ENCODE peak calls at places on chromosomes 7 and 10, in four cellular contexts. J is keratinocyte; M is CD8-positive, alpha-beta T cell; Z is brain microvascular endothelial cell. Y is an unnamed sample.

GRCh38 chr10:4470231-4470840 is 355.7 kb upstream of the AKR1E2 start:
- DNase-seq in J (no peak), M (no peak), Z (peak), Y (peak)

GRCh38 chr10:76150139-76150885 is 718.9 kb downstream of the LRMDA start:
- DNase-seq in J (no peak), M (no peak), Z (no peak), Y (peak)

GRCh38 chr7:128021361-128021760 is 9.9 kb downstream of the LRRC4 start:
- DNase-seq in J (peak), M (no peak), Z (no peak), Y (peak)

GRCh38 chr7:37428681-37429434 is 19.8 kb downstream of the ELMO1 start:
- DNase-seq in J (no peak), M (no peak), Z (no peak), Y (no peak)

GRCh38 chr7:132472463-132473120 is 103.7 kb downstream of the PLXNA4 start:
- DNase-seq in J (no peak), M (no peak), Z (no peak), Y (peak)

GRCh38 chr10:116664631-116665030 is 43.9 kb downstream of the PNLIPRP2 start:
- DNase-seq in J (no peak), M (no peak), Z (no peak), Y (no peak)

GRCh38 chr7:2738766-2739549 is 51.0 kb downstream of the AMZ1 start:
- DNase-seq in J (no peak), M (peak), Z (no peak), Y (no peak)

GRCh38 chr10:131980757-131981428 is 830 bp downstream of the BNIP3 start:
- DNase-seq in J (no peak), M (no peak), Z (no peak), Y (no peak)

GRCh38 chr7:88361357-88361756 is 54.7 kb upstream of the STEAP4 start:
- DNase-seq in J (no peak), M (no peak), Z (no peak), Y (no peak)

GRCh38 chr10:60845038-60845437 is 66.8 kb downstream of the CDK1 start:
- DNase-seq in J (no peak), M (no peak), Z (no peak), Y (no peak)
- H3K4me3 ChIP-seq in J (no peak), M (no peak), Z (no peak), Y (no peak)

DNA sequence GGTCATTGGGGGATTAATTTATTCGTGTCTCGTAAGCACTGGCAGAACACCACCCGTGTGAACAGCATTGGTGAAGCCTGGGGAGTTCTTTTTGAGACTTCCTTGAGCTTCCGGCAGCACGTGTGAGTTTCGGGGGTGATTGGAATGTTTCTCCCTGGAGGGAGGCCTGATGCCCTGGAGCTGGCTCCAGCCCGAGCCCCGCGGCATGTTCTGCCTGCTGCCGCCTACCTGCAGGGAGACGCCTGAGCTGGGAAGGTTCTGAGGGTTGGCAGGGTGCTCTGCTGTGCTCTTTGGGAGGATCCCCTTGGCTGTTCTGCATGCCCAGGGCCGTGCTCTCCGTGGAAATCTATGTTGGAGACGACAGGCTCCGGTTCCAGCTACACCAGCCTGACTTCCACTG is 159.3 kb downstream of the MGMT start:
- DNase-seq in J (no peak), M (no peak), Z (no peak), Y (no peak)
- TF ChIP-seq CTCF in J (no peak), M (no peak), Z (no peak), Y (no peak)

GRCh38 chr7:32941996-32942782 is 15.1 kb upstream of the FKBP9 start:
- DNase-seq in J (no peak), M (peak), Z (peak), Y (peak)

GRCh38 chr7:32941181-32941995 is 15.9 kb upstream of the FKBP9 start:
- DNase-seq in J (no peak), M (no peak), Z (no peak), Y (no peak)

GRCh38 chr7:32942783-32943653 is 14.2 kb upstream of the FKBP9 start:
- DNase-seq in J (no peak), M (peak), Z (peak), Y (peak)

GRCh38 chr7:32947420-32947983 is 9.7 kb upstream of the FKBP9 start:
- DNase-seq in J (no peak), M (no peak), Z (no peak), Y (no peak)

GRCh38 chr7:32943654-32944030 is 13.6 kb upstream of the FKBP9 start:
- DNase-seq in J (no peak), M (no peak), Z (no peak), Y (no peak)
- H3K4me3 ChIP-seq in J (no peak), M (no peak), Z (no peak), Y (no peak)

GRCh38 chr7:97377713-97378112 is 260.2 kb downstream of the SDHAF3 start:
- DNase-seq in J (no peak), M (no peak), Z (no peak), Y (no peak)

GRCh38 chr7:97381815-97382214 is 264.3 kb downstream of the SDHAF3 start:
- DNase-seq in J (no peak), M (no peak), Z (no peak), Y (no peak)
- TF ChIP-seq CTCF in J (no peak), M (no peak), Z (no peak), Y (no peak)

GRCh38 chr7:146002008-146002407 is 114.6 kb upstream of the CNTNAP2 start:
- DNase-seq in J (no peak), M (no peak), Z (no peak), Y (no peak)
- H3K4me3 ChIP-seq in J (no peak), M (no peak), Z (no peak), Y (no peak)

GRCh38 chr7:32360127-32360526 is 130.1 kb downstream of the LSM5 start:
- DNase-seq in J (no peak), M (no peak), Z (no peak), Y (no peak)

DNA sequence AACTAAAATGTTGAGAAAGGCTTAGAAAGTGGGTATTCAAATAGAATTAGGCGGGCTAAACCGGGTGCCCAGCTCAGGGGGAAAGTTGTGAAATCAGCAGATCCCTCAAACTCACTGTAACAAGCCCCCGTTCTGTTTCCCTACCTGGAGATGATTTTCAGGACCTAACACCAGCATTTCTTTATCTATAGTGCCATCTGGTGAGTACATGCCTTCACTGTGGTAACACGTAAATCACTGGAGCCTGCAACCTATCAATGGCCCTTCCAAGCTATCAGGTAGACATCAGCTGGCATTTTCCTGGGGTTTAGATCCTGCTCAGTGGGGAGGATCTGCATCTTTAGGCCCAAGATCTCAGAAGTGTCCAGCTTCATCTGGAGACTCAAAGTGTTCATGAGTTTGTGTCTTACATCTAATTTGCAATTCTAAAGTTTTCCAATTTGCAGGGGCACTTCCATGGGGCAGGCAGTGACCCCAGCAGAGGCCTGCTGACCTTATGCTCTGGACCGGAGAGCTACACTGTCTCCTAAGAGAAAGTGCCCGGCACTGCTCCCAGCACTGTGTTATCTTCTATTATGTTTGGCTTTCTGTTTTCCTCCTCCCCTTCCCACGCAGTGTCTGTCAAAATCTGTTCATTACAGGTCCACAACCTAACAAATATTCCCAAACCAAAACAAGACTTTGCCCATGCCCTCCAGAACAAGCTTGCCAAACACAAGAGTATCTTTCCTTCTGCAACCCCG is 132.5 kb downstream of the LSM5 start:
- DNase-seq in J (no peak), M (no peak), Z (no peak), Y (peak)
- TF ChIP-seq CTCF in J (peak), M (no peak), Z (peak), Y (peak)